ENCODE peak calls at places on chromosomes 1 and 21, in six cellular contexts. V, G, S, O, Y and N are unnamed samples. For H3K9me3, the result is how much of the 10 kb centered on the place peaks cover.

GRCh38 chr1:167676916-167677848 is 44.6 kb upstream of the MPZL1 start:
- DNase-seq in V (no peak), G (no peak), S (no peak), O (no peak), Y (no peak), N (no peak)

GRCh38 chr1:5973771-5974170 is 18.5 kb downstream of the NPHP4 start:
- DNase-seq in V (no peak), G (no peak), S (no peak), O (no peak), Y (no peak), N (no peak)

GRCh38 chr1:70486676-70487470 is 75.8 kb downstream of the CTH start:
- DNase-seq in V (no peak), G (no peak), S (peak), O (no peak), Y (no peak), N (no peak)

GRCh38 chr1:237799762-237800474 is 90.8 kb downstream of the ZP4 start:
- DNase-seq in V (no peak), G (no peak), S (peak), O (no peak), Y (no peak), N (no peak)

GRCh38 chr1:117120774-117121588 is 568 bp downstream of the TRIM45 start:
- DNase-seq in V (peak), G (no peak), S (peak), O (no peak), Y (no peak), N (no peak)

GRCh38 chr1:33094971-33095604 is 14.1 kb downstream of the AZIN2 start:
- DNase-seq in V (no peak), G (no peak), S (peak), O (peak), Y (peak), N (no peak)

GRCh38 chr1:169110691-169111447 is 4.4 kb downstream of the ATP1B1 start:
- DNase-seq in V (no peak), G (no peak), S (peak), O (no peak), Y (no peak), N (no peak)

GRCh38 chr21:20646431-20646830 is 351.8 kb upstream of the NCAM2 start:
- DNase-seq in V (no peak), G (no peak), S (no peak), O (no peak), Y (no peak), N (no peak)

GRCh38 chr1:26015358-26015757 is 6.2 kb upstream of the EXTL1 start:
- DNase-seq in V (no peak), G (no peak), S (peak), O (no peak), Y (no peak), N (no peak)

GRCh38 chr21:23131177-23131576 is 2133.0 kb downstream of the NCAM2 start:
- DNase-seq in V (no peak), G (no peak), S (no peak), O (no peak), Y (no peak), N (no peak)

GRCh38 chr1:243364330-243364729 is 108.5 kb downstream of the SDCCAG8 start:
- DNase-seq in V (no peak), G (no peak), S (no peak), O (no peak), Y (no peak), N (no peak)

GRCh38 chr1:52574594-52574993 is 21.7 kb upstream of the TUT4 start:
- DNase-seq in V (no peak), G (no peak), S (peak), O (no peak), Y (no peak), N (no peak)

GRCh38 chr1:54996359-54996868 is 2.3 kb upstream of the BSND start:
- DNase-seq in V (peak), G (peak), S (peak), O (peak), Y (peak), N (peak)

GRCh38 chr21:21003701-21004100 is 5.5 kb downstream of the NCAM2 start:
- DNase-seq in V (no peak), G (no peak), S (no peak), O (no peak), Y (no peak), N (no peak)

GRCh38 chr1:214615111-214615510 is 12.1 kb downstream of the CENPF start:
- DNase-seq in V (no peak), G (no peak), S (peak), O (no peak), Y (no peak), N (no peak)

GRCh38 chr1:214603819-214604252 is 841 bp downstream of the CENPF start:
- DNase-seq in V (no peak), G (no peak), S (no peak), O (no peak), Y (no peak), N (no peak)

GRCh38 chr1:214604543-214604942 is 1.5 kb downstream of the CENPF start:
- DNase-seq in V (no peak), G (no peak), S (peak), O (no peak), Y (no peak), N (no peak)

GRCh38 chr1:214609692-214610091 is 6.7 kb downstream of the CENPF start:
- DNase-seq in V (no peak), G (no peak), S (no peak), O (no peak), Y (no peak), N (no peak)
- H3K9me3 ChIP-seq in V (under half), G (under half), S (under half), O (under half), Y (under half), N (under half)

GRCh38 chr1:24392604-24392946 is 21.0 kb downstream of the STPG1 start:
- DNase-seq in V (no peak), G (no peak), S (no peak), O (no peak), Y (no peak), N (no peak)

GRCh38 chr1:24390924-24391782 is 22.4 kb downstream of the STPG1 start:
- DNase-seq in V (peak), G (peak), S (no peak), O (peak), Y (peak), N (peak)

GRCh38 chr1:24391882-24392603 is 21.5 kb downstream of the STPG1 start:
- DNase-seq in V (peak), G (no peak), S (peak), O (no peak), Y (peak), N (peak)

GRCh38 chr1:24393892-24394291 is 19.7 kb downstream of the STPG1 start:
- DNase-seq in V (no peak), G (no peak), S (no peak), O (no peak), Y (no peak), N (no peak)

GRCh38 chr1:24392982-24393645 is 20.5 kb downstream of the STPG1 start:
- DNase-seq in V (no peak), G (no peak), S (no peak), O (no peak), Y (no peak), N (no peak)
- H3K9me3 ChIP-seq in V (under half), G (under half), S (under half), O (under half), Y (under half), N (under half)

GRCh38 chr1:152745765-152746444 is 11.9 kb upstream of the KPRP start:
- DNase-seq in V (no peak), G (no peak), S (no peak), O (no peak), Y (no peak), N (no peak)

GRCh38 chr1:152741656-152742055 is 16.2 kb upstream of the KPRP start:
- DNase-seq in V (no peak), G (no peak), S (no peak), O (no peak), Y (no peak), N (no peak)

GRCh38 chr1:152747831-152748230 is 10.0 kb upstream of the KPRP start:
- DNase-seq in V (no peak), G (no peak), S (no peak), O (no peak), Y (no peak), N (no peak)

GRCh38 chr1:152743371-152744145 is 14.3 kb upstream of the KPRP start:
- DNase-seq in V (no peak), G (no peak), S (no peak), O (no peak), Y (no peak), N (no peak)

GRCh38 chr1:152745289-152745704 is 12.5 kb upstream of the KPRP start:
- DNase-seq in V (no peak), G (no peak), S (no peak), O (no peak), Y (no peak), N (no peak)
- H3K9me3 ChIP-seq in V (under half), G (under half), S (under half), O (under half), Y (under half), N (under half)

GRCh38 chr1:94572780-94573179 is 31.2 kb upstream of the F3 start:
- DNase-seq in V (no peak), G (no peak), S (no peak), O (no peak), Y (no peak), N (no peak)
- H3K9me3 ChIP-seq in V (under half), G (under half), S (under half), O (under half), Y (under half), N (under half)

GRCh38 chr21:27590271-27590670 is 623.4 kb upstream of the ADAMTS5 start:
- DNase-seq in V (no peak), G (no peak), S (no peak), O (no peak), Y (peak), N (no peak)
- H3K9me3 ChIP-seq in V (under half), G (under half), S (under half), O (under half), Y (under half), N (under half)

DNA sequence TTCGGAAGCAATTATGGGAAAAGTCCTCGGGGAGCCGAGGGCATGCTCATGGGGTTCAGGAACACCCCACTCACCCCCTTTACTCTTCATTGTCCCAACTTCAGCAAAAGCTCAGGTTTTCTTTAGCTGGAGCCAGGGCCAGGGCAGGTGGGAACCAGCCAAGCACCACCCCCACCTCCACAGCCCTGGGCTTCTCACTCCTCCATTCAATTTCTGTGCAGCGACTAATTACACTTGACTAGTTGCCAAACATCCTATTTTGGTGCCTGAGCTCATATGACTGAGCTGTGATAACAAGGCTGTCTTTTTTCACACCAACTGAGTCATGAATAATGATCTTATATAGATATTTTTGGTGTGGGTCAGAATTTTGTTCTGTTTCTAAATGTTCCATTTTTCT is 257.2 kb upstream of the AJAP1 start:
- DNase-seq in V (no peak), G (no peak), S (no peak), O (no peak), Y (peak), N (no peak)
- H3K9me3 ChIP-seq in V (under half), G (under half), S (under half), O (under half), Y (under half), N (under half)

DNA sequence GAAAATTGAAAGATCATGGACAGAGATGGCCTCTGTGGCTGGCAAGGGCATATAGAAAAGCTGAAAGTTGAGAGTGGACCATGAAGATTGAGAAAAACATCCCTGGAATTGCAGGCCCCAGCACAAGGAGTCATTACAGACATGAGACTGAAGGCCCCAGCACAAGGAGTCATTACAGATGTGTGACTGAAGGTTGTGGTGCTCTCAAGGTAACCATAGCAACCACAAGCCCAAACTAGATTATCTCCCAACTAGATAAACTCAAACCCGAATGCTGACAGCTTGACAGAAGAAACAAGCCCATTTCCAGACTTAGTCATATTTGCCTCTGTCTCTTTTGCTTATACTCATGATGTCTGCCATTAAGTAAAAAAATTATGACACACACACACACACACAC is 1252.1 kb upstream of the ADGRL4 start:
- DNase-seq in V (no peak), G (no peak), S (no peak), O (no peak), Y (no peak), N (no peak)
- H3K9me3 ChIP-seq in V (under half), G (under half), S (under half), O (under half), Y (under half), N (under half)

GRCh38 chr1:14707774-14708450 is 109.4 kb downstream of the KAZN start:
- DNase-seq in V (no peak), G (no peak), S (no peak), O (no peak), Y (no peak), N (no peak)
- H3K9me3 ChIP-seq in V (under half), G (under half), S (under half), O (under half), Y (under half), N (under half)

DNA sequence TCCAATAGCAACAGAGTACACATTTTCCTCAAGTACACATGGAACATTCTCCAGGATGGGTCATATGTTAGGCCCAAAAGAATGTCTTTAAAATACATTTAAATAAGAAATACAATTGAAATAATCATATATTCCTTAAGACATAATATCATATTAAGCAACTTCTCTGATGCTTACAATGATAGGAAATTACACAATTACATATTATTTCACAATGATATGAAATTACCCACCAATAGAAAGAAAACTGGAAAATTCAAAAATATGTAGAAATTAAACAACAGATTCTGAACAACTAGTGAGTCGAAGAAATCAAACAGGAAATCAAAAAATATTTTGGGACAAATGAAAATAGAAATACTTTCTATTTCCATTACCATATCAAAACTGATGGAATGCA is 45.6 kb downstream of the FLVCR1 start:
- DNase-seq in V (no peak), G (no peak), S (no peak), O (no peak), Y (no peak), N (no peak)
- H3K9me3 ChIP-seq in V (under half), G (under half), S (under half), O (under half), Y (under half), N (under half)

GRCh38 chr1:15509586-15509985 is 14.4 kb downstream of the CASP9 start:
- DNase-seq in V (no peak), G (no peak), S (no peak), O (no peak), Y (peak), N (no peak)

GRCh38 chr1:15510611-15511405 is 13.2 kb downstream of the CASP9 start:
- DNase-seq in V (no peak), G (no peak), S (no peak), O (no peak), Y (peak), N (no peak)

GRCh38 chr1:15513192-15513591 is 10.8 kb downstream of the CASP9 start:
- DNase-seq in V (no peak), G (no peak), S (no peak), O (no peak), Y (no peak), N (no peak)

GRCh38 chr1:15519625-15520024 is 4.4 kb downstream of the CASP9 start:
- DNase-seq in V (no peak), G (no peak), S (no peak), O (no peak), Y (peak), N (no peak)

DNA sequence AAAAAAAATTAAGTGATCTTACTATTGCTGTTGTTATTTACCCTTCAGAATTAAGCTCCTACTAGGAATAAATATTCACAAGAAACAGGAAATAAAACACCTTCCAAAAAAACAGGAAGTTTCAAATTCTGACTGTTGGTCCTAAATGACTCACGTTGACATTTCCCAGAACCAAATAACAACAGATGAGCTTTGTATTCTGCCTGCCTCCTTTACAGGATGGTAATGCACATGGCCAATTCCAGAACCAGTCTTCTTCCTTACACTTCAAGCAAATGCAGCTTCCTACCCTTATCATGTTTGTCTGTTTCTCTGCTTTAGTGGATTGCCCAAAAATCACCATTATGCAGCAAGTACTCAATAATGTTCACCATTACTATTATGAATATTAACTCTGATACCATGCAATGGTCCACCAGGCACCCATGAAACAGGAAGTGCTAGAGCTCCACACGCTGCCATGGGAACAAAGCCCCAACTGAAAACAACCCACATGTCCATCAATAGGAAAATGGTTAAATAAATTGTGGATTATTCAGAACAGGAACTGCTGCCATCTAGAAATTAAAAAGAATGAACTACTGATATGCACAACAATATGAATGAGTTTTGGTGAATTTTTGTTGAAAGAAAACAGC is 8.9 kb downstream of the CASP9 start:
- DNase-seq in V (no peak), G (no peak), S (no peak), O (no peak), Y (no peak), N (no peak)
- H3K9me3 ChIP-seq in V (under half), G (under half), S (under half), O (under half), Y (under half), N (under half)